ENCODE peak calls at places on chromosome 4, in seven cellular contexts. H, U, D, G, O, R and I are unnamed samples.

GRCh38 chr4:167020410-167020809 is 213.9 kb downstream of the SPOCK3 start:
- DNase-seq in O (no peak), R (no peak), G (no peak), D (no peak), U (peak), H (no peak), I (no peak)

GRCh38 chr4:92234393-92235176 is 69.2 kb upstream of the GRID2 start:
- DNase-seq in U (peak), G (no peak), O (no peak), R (no peak), D (peak), H (no peak), I (peak)

GRCh38 chr4:1644906-1645657 is 39.0 kb downstream of the FAM53A start:
- DNase-seq in U (peak), O (peak), G (no peak), D (no peak), H (no peak), R (no peak), I (no peak)

GRCh38 chr4:40564815-40565505 is 64.7 kb downstream of the RBM47 start:
- DNase-seq in U (no peak), H (no peak), R (no peak), D (no peak), G (no peak), O (no peak), I (peak)

GRCh38 chr4:159360549-159360948 is 257.7 kb downstream of the RAPGEF2 start:
- DNase-seq in U (peak), G (no peak), O (no peak), R (no peak), H (no peak), D (no peak), I (peak)

GRCh38 chr4:155005395-155006087 is 202.9 kb upstream of the NPY2R start:
- DNase-seq in H (no peak), O (no peak), U (peak), G (no peak), D (no peak), R (no peak), I (peak)

GRCh38 chr4:185285632-185286393 is 76.4 kb downstream of the SNX25 start:
- DNase-seq in R (no peak), O (no peak), H (no peak), U (no peak), D (no peak), G (no peak), I (no peak)

GRCh38 chr4:92235741-92236140 is 68.0 kb upstream of the GRID2 start:
- DNase-seq in O (no peak), G (no peak), R (no peak), H (no peak), U (no peak), D (no peak), I (no peak)

GRCh38 chr4:48030470-48030869 is 13.9 kb downstream of the NIPAL1 start:
- DNase-seq in G (no peak), R (no peak), O (no peak), H (no peak), D (no peak), U (no peak), I (no peak)

GRCh38 chr4:6275351-6275750 is 5.7 kb downstream of the WFS1 start:
- DNase-seq in U (no peak), H (no peak), O (no peak), D (no peak), G (no peak), R (no peak), I (no peak)

GRCh38 chr4:19936471-19936870 is 315.2 kb upstream of the SLIT2 start:
- DNase-seq in O (no peak), R (no peak), D (no peak), H (no peak), G (no peak), U (no peak), I (peak)

GRCh38 chr4:3707423-3708102 is 58.6 kb upstream of the ADRA2C start:
- DNase-seq in G (no peak), U (no peak), R (no peak), O (no peak), D (no peak), H (no peak), I (no peak)

GRCh38 chr4:138225477-138225876 is 16.7 kb downstream of the SLC7A11 start:
- DNase-seq in D (no peak), O (no peak), U (no peak), R (no peak), H (no peak), G (no peak), I (peak)

GRCh38 chr4:1187182-1187581 is 14.8 kb upstream of the SPON2 start:
- DNase-seq in G (peak), D (no peak), R (no peak), O (peak), H (no peak), U (no peak), I (no peak)

GRCh38 chr4:164952551-164952950 is 24.9 kb downstream of the TRIM61 start:
- DNase-seq in R (no peak), O (no peak), D (peak), U (no peak), H (no peak), G (no peak), I (no peak)

GRCh38 chr4:150033109-150033508 is 45.1 kb upstream of the DCLK2 start:
- DNase-seq in H (no peak), D (no peak), G (no peak), O (no peak), U (no peak), R (no peak), I (no peak)

GRCh38 chr4:26590639-26591038 is 6.8 kb downstream of the TBC1D19 start:
- DNase-seq in O (no peak), D (no peak), U (peak), R (no peak), G (no peak), H (no peak), I (peak)

GRCh38 chr4:145580906-145581305 is 38.3 kb upstream of the MMAA start:
- DNase-seq in R (no peak), O (no peak), U (peak), H (no peak), D (no peak), G (no peak), I (no peak)

GRCh38 chr4:2135083-2135482 is 76.0 kb downstream of the NAT8L start:
- DNase-seq in G (peak), U (no peak), H (no peak), D (no peak), O (no peak), R (peak), I (peak)

GRCh38 chr4:48027653-48028052 is 11.1 kb downstream of the NIPAL1 start:
- DNase-seq in D (no peak), G (no peak), R (no peak), U (no peak), H (no peak), O (no peak), I (no peak)

GRCh38 chr4:7626551-7626950 is 191.8 kb upstream of the PSAPL1 start:
- DNase-seq in H (no peak), D (no peak), G (no peak), O (no peak), U (peak), R (no peak), I (no peak)

GRCh38 chr4:174358823-174359222 is 75.1 kb downstream of the CEP44 start:
- DNase-seq in O (no peak), H (no peak), R (no peak), D (no peak), U (peak), G (no peak), I (peak)

GRCh38 chr4:6913350-6913749 is 3.7 kb downstream of the TBC1D14 start:
- DNase-seq in H (no peak), D (no peak), U (no peak), G (no peak), O (no peak), R (no peak), I (no peak)

GRCh38 chr4:70463335-70463734 is 8.7 kb upstream of the MUC7 start:
- DNase-seq in H (no peak), G (no peak), O (no peak), U (no peak), D (no peak), R (no peak), I (no peak)

GRCh38 chr4:85028910-85029309 is 62.4 kb upstream of the WDFY3 start:
- DNase-seq in O (no peak), R (no peak), D (no peak), G (no peak), H (peak), U (no peak), I (peak)

GRCh38 chr4:12929784-12930183 is 554.4 kb downstream of the RAB28 start:
- DNase-seq in R (no peak), O (no peak), G (no peak), D (no peak), H (no peak), U (no peak), I (no peak)

GRCh38 chr4:91963489-91963888 is 340.3 kb upstream of the GRID2 start:
- DNase-seq in R (no peak), O (no peak), U (peak), H (no peak), D (no peak), G (no peak), I (peak)

GRCh38 chr4:18882468-18882867 is 860.9 kb upstream of the LCORL start:
- DNase-seq in D (no peak), U (peak), H (no peak), G (no peak), R (no peak), O (no peak), I (peak)

GRCh38 chr4:139738846-139739613 is 73.4 kb downstream of the MGST2 start:
- DNase-seq in G (no peak), O (no peak), U (no peak), D (no peak), H (no peak), R (no peak), I (no peak)

GRCh38 chr4:182141623-182142022 is 101.6 kb upstream of the TENM3 start:
- DNase-seq in G (no peak), U (no peak), R (no peak), D (no peak), H (no peak), O (no peak), I (no peak)

GRCh38 chr4:118139241-118139640 is 105.0 kb downstream of the NDST3 start:
- DNase-seq in U (no peak), D (no peak), G (no peak), H (no peak), O (no peak), R (no peak), I (no peak)

GRCh38 chr4:37245391-37245954 is 930 bp downstream of the NWD2 start:
- DNase-seq in U (no peak), H (no peak), O (no peak), G (no peak), D (no peak), R (no peak), I (no peak)

GRCh38 chr4:27084685-27085356 is 224.2 kb downstream of the STIM2 start:
- DNase-seq in H (no peak), O (peak), R (no peak), D (peak), U (peak), G (no peak), I (peak)

GRCh38 chr4:112231779-112232713 is at the start of gene AP1AR:
- DNase-seq in U (peak), O (peak), H (peak), R (peak), G (peak), D (peak), I (peak)

GRCh38 chr4:101846550-101846949 is 56.0 kb downstream of the BANK1 start:
- DNase-seq in D (no peak), R (no peak), H (no peak), U (peak), G (no peak), O (no peak), I (no peak)

GRCh38 chr4:183074288-183074990 is 24.6 kb upstream of the WWC2 start:
- DNase-seq in G (no peak), U (no peak), H (no peak), R (no peak), O (no peak), D (no peak), I (peak)

GRCh38 chr4:7371122-7371941 is 63.4 kb downstream of the PSAPL1 start:
- DNase-seq in R (no peak), O (no peak), U (peak), G (no peak), H (no peak), D (no peak), I (peak)

GRCh38 chr4:186734251-186734650 is 10.6 kb upstream of the FAT1 start:
- DNase-seq in O (no peak), G (no peak), U (no peak), D (no peak), R (no peak), H (no peak), I (no peak)

GRCh38 chr4:94676910-94677309 is 80.8 kb upstream of the BMPR1B start:
- DNase-seq in U (no peak), G (no peak), R (no peak), H (no peak), D (no peak), O (no peak), I (peak)